ENCODE peak calls at places on chromosomes 5 and 9, in four cellular contexts. N, Q, C and G are unnamed samples.

GRCh38 chr9:65432051-65432450 is 147.0 kb upstream of the FOXD4L5 start:
- DNase-seq in N (no peak), Q (no peak), C (no peak), G (no peak)

GRCh38 chr5:98314262-98314661 is 459.2 kb upstream of the RGMB start:
- DNase-seq in N (no peak), Q (peak; percentile 93), C (peak; percentile 91), G (no peak)

GRCh38 chr9:92763721-92764380 is 782 bp downstream of the BICD2 start:
- DNase-seq in N (no peak), Q (peak; percentile 17), C (no peak), G (peak; percentile 78)

GRCh38 chr5:85249204-85249603 is 864.5 kb upstream of the EDIL3 start:
- DNase-seq in N (no peak), Q (no peak), C (no peak), G (no peak)

GRCh38 chr5:32076699-32077695 is 97.1 kb downstream of the GOLPH3 start:
- DNase-seq in N (no peak), Q (peak; percentile 63), C (peak; percentile 86), G (no peak)

GRCh38 chr9:90801507-90802289 is at the start of gene SYK:
- DNase-seq in N (peak; percentile 66), Q (no peak), C (no peak), G (no peak)

GRCh38 chr5:56900858-56901578 is 8.4 kb upstream of the SETD9 start:
- DNase-seq in N (no peak), Q (peak; percentile 26), C (peak; percentile 14), G (no peak)

GRCh38 chr9:133269537-133270357 is 5.3 kb downstream of the ABO start:
- DNase-seq in N (no peak), Q (no peak), C (no peak), G (peak; percentile 47)

GRCh38 chr5:90475436-90475980 is 844 bp downstream of the POLR3G start:
- DNase-seq in N (no peak), Q (no peak), C (no peak), G (no peak)

GRCh38 chr5:53478411-53479044 is 1.9 kb upstream of the FST start:
- DNase-seq in N (peak; percentile 65), Q (peak; percentile 56), C (peak; percentile 32), G (peak; percentile 69)

GRCh38 chr5:120314201-120314600 is 149.9 kb upstream of the PRR16 start:
- DNase-seq in N (no peak), Q (peak; percentile 58), C (no peak), G (no peak)

GRCh38 chr5:150376799-150377771 is 19.6 kb downstream of the TCOF1 start:
- DNase-seq in N (no peak), Q (peak; percentile 40), C (peak; percentile 40), G (no peak)

GRCh38 chr5:132500244-132500930 is 9.8 kb upstream of the IRF1 start:
- DNase-seq in N (no peak), Q (no peak), C (no peak), G (peak; percentile 58)

GRCh38 chr5:147452137-147452838 is 57.6 kb downstream of the DPYSL3 start:
- DNase-seq in N (no peak), Q (no peak), C (no peak), G (no peak)

GRCh38 chr5:151671979-151672378 is 14.7 kb downstream of the SPARC start:
- DNase-seq in N (no peak), Q (peak; percentile 80), C (peak; percentile 67), G (no peak)

GRCh38 chr5:6379246-6379645 is 899 bp upstream of the MED10 start:
- DNase-seq in N (no peak), Q (no peak), C (no peak), G (no peak)

GRCh38 chr5:123696948-123697347 is 185.0 kb downstream of the CSNK1G3 start:
- DNase-seq in N (no peak), Q (no peak), C (no peak), G (peak; percentile 71)

GRCh38 chr5:11642398-11642797 is 261.8 kb downstream of the CTNND2 start:
- DNase-seq in N (no peak), Q (no peak), C (no peak), G (no peak)

GRCh38 chr9:115415450-115415849 is 297.5 kb upstream of the TNC start:
- DNase-seq in N (no peak), Q (no peak), C (no peak), G (no peak)

GRCh38 chr9:120755827-120756434 is 37.3 kb downstream of the FBXW2 start:
- DNase-seq in N (no peak), Q (no peak), C (no peak), G (no peak)

GRCh38 chr9:12813960-12814876 is 39.4 kb downstream of the LURAP1L start:
- DNase-seq in N (no peak), Q (peak; percentile 99), C (peak; percentile 99), G (peak; percentile 83)

GRCh38 chr9:109721021-109721420 is 59.0 kb upstream of the PALM2AKAP2 start:
- DNase-seq in N (no peak), Q (no peak), C (no peak), G (no peak)

GRCh38 chr5:103224118-103224893 is 34.3 kb upstream of the MACIR start:
- DNase-seq in N (no peak), Q (peak; percentile 84), C (peak; percentile 50), G (no peak)